ENCODE peak calls at places on chromosome 2, in five cellular contexts. S, N, T, K and O are unnamed samples.

GRCh38 chr2:16109368-16109820 is 169.0 kb downstream of the MYCN start:
- DNase-seq in K (no peak), T (no peak), S (no peak), N (no peak), O (no peak)

GRCh38 chr2:120466704-120467054 is 120.7 kb downstream of the INHBB start:
- DNase-seq in T (no peak), K (no peak), N (no peak), S (no peak), O (no peak)

GRCh38 chr2:143686585-143687164 is 557.5 kb downstream of the ARHGAP15 start:
- DNase-seq in S (no peak), K (no peak), T (peak; percentile 43), N (no peak), O (peak; percentile 5)

GRCh38 chr2:239147376-239147775 is 253.4 kb downstream of the HDAC4 start:
- DNase-seq in S (peak; percentile 40), N (no peak), T (no peak), K (no peak), O (no peak)

GRCh38 chr2:45610281-45611019 is 617 bp downstream of the SRBD1 start:
- DNase-seq in N (peak; percentile 50), K (peak; percentile 53), T (peak; percentile 43), S (peak; percentile 70), O (no peak)

GRCh38 chr2:67733517-67733916 is 329.3 kb downstream of the C1D start:
- DNase-seq in S (no peak), N (no peak), K (no peak), T (no peak), O (no peak)

GRCh38 chr2:48510329-48510728 is 19.6 kb upstream of the STON1 start:
- DNase-seq in K (no peak), N (no peak), T (no peak), S (no peak), O (no peak)

GRCh38 chr2:204871246-204871953 is 326.1 kb downstream of the PARD3B start:
- DNase-seq in N (no peak), T (no peak), S (no peak), K (no peak), O (peak; percentile 44)

GRCh38 chr2:64817453-64817852 is 163.7 kb upstream of the SERTAD2 start:
- DNase-seq in N (no peak), T (no peak), S (no peak), K (no peak), O (no peak)

GRCh38 chr2:64819371-64819770 is 165.7 kb upstream of the SERTAD2 start:
- DNase-seq in N (no peak), T (no peak), S (no peak), K (no peak), O (no peak)

GRCh38 chr2:64818650-64819032 is 164.9 kb upstream of the SERTAD2 start:
- DNase-seq in K (no peak), T (no peak), N (no peak), S (no peak), O (no peak)

GRCh38 chr2:64820901-64821300 is 167.2 kb upstream of the SERTAD2 start:
- DNase-seq in S (no peak), T (no peak), N (no peak), K (no peak), O (no peak)

DNA sequence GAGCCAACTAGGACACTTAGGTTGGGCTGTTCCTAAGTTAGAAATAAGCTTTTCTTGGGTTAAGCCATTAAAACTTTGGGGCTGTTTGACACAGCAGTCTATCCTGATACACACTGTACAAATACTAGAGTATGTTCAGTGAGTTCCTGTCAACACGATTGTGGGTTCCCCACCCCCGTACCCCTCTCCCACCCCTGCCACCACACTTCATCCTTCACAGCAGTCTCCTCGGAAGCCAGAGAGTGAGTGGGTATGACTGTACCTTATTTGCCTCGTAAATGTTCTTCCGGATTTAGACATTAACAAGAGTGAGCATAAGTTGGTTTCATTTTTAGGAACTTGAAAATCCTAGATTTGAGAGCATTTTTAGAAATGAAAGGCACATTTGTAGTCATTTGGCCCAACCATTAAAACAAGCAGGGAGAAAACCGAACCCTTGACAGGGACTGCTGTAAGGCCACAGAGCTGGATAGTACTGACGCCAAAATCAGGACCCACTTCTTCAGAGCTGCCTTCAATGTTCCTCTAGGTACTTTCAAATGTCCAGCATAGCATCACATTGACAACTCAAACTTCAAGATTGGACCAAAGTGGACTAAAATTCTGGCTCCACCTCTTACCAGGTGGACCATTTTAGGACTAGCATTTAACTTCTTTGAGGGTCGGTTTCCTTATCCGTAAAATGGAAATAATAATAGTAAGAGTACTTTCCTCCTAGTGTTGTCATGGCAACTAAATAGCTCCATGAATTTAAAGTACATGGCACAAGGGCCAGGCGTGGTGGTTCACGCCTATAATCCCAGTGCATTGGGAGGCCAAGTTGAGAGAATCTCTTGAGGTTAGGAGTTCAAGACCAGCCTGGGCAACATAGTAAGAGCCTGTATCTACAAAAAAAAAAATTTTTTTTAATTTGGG is 166.3 kb upstream of the SERTAD2 start:
- DNase-seq in T (peak; percentile 49), K (no peak), N (no peak), S (no peak), O (no peak)
- H3K4me3 ChIP-seq in T (peak overlapping the region; percentile 49), K (no peak overlapping the region), N (no peak overlapping the region), S (no peak overlapping the region), O (no peak overlapping the region)

GRCh38 chr2:231393149-231394131 is 2.1 kb upstream of the B3GNT7 start:
- DNase-seq in K (no peak), N (peak; percentile 41), T (no peak), S (no peak), O (no peak)
- TF ChIP-seq CTCF in K (peak; percentile 22), N (no peak), T (no peak), S (no peak), O (peak; percentile 17)

GRCh38 chr2:66440011-66440542 is 5.2 kb downstream of the MEIS1 start:
- DNase-seq in K (peak; percentile 33), S (peak; percentile 65), N (peak; percentile 49), T (peak; percentile 24), O (no peak)
- H3K4me3 ChIP-seq in K (peak overlapping the region; percentile 75), S (peak overlapping the region; percentile 84), N (peak overlapping the region; percentile 80), T (peak overlapping the region; percentile 82), O (peak overlapping the region; percentile 31)

GRCh38 chr2:71799013-71799575 is 345.7 kb downstream of the DYSF start:
- DNase-seq in T (no peak), N (no peak), K (no peak), S (no peak), O (no peak)

GRCh38 chr2:71800106-71800809 is 346.9 kb downstream of the DYSF start:
- DNase-seq in N (no peak), K (peak; percentile 12), S (peak; percentile 50), T (no peak), O (no peak)

GRCh38 chr2:71797006-71797810 is 343.8 kb downstream of the DYSF start:
- DNase-seq in K (no peak), T (no peak), S (no peak), N (no peak), O (no peak)

GRCh38 chr2:71796174-71796592 is 342.8 kb downstream of the DYSF start:
- DNase-seq in T (no peak), N (no peak), S (no peak), K (no peak), O (peak; percentile 34)

GRCh38 chr2:71798266-71799012 is 345.1 kb downstream of the DYSF start:
- DNase-seq in S (peak; percentile 57), K (peak; percentile 33), N (no peak), T (peak; percentile 24), O (no peak)
- TF ChIP-seq CTCF in S (peak; percentile 40), K (peak; percentile 73), N (no peak), T (peak; percentile 54), O (peak; percentile 93)

GRCh38 chr2:74381751-74382150 is 1.6 kb upstream of the DCTN1 start:
- DNase-seq in T (no peak), S (no peak), K (no peak), N (no peak), O (no peak)

GRCh38 chr2:74383254-74383653 is 3.1 kb upstream of the DCTN1 start:
- DNase-seq in T (no peak), N (no peak), K (no peak), S (no peak), O (peak; percentile 27)

GRCh38 chr2:74387346-74387745 is 7.2 kb upstream of the DCTN1 start:
- DNase-seq in K (no peak), N (no peak), T (no peak), S (no peak), O (no peak)

GRCh38 chr2:74385396-74385795 is 5.3 kb upstream of the DCTN1 start:
- DNase-seq in K (no peak), N (no peak), S (no peak), T (no peak), O (no peak)

GRCh38 chr2:74384051-74384450 is 3.9 kb upstream of the DCTN1 start:
- DNase-seq in T (no peak), K (no peak), S (no peak), N (no peak), O (no peak)
- H3K4me3 ChIP-seq in T (no peak overlapping the region), K (no peak overlapping the region), S (no peak overlapping the region), N (no peak overlapping the region), O (no peak overlapping the region)

GRCh38 chr2:50575232-50575631 is 456.7 kb downstream of the NRXN1 start:
- DNase-seq in K (no peak), N (no peak), T (no peak), S (no peak), O (no peak)
- TF ChIP-seq CTCF in K (no peak), N (no peak), T (no peak), S (no peak), O (no peak)

GRCh38 chr2:241886840-241887447 is 17.4 kb downstream of the RTP5 start:
- DNase-seq in T (no peak), S (no peak), N (no peak), K (no peak), O (no peak)
- H3K4me3 ChIP-seq in T (no peak overlapping the region), S (no peak overlapping the region), N (no peak overlapping the region), K (no peak overlapping the region), O (no peak overlapping the region)